ENCODE peak calls at places on chromosomes 13 and 19, in nine cellular contexts. Q is IMR-90, C is uterus, A is stomach, Z is tibial nerve, I is body of pancreas, L is Peyer's patch, U is transverse colon, X is upper lobe of left lung. H is an unnamed sample.

GRCh38 chr13:50389726-50390125 is 374.5 kb downstream of the KCNRG start:
- DNase-seq in Q (no peak), C (no peak), A (no peak), Z (no peak), I (no peak), L (no peak), U (no peak), X (no peak), H (no peak)

GRCh38 chr13:71879129-71879535 is 12.1 kb upstream of the DACH1 start:
- DNase-seq in Q (peak; percentile 27), C (no peak), A (no peak), Z (no peak), I (peak; percentile 47), L (no peak), U (no peak), X (no peak), H (no peak)

GRCh38 chr19:953501-954271 is 27.9 kb downstream of the ARID3A start:
- DNase-seq in Q (no peak), C (no peak), A (no peak), Z (no peak), I (no peak), L (no peak), U (no peak), X (no peak), H (no peak)

GRCh38 chr19:50720921-50721291 is 1.3 kb upstream of the SHANK1 start:
- DNase-seq in Q (peak; percentile 73), C (no peak), A (no peak), Z (no peak), I (no peak), L (no peak), U (no peak), X (no peak), H (no peak)

GRCh38 chr13:52001120-52001731 is 10.0 kb downstream of the ATP7B start:
- DNase-seq in Q (peak; percentile 49), C (no peak), A (no peak), Z (no peak), I (no peak), L (no peak), U (no peak), X (no peak), H (no peak)

GRCh38 chr13:113856716-113857065 is 7.2 kb downstream of the GAS6 start:
- DNase-seq in Q (peak; percentile 78), C (peak; percentile 30), A (peak; percentile 57), Z (no peak), I (peak; percentile 28), L (no peak), U (peak; percentile 55), X (peak; percentile 49), H (peak; percentile 52)

GRCh38 chr19:13025819-13026477 is 30.7 kb downstream of the NFIX start:
- DNase-seq in Q (no peak), C (no peak), A (no peak), Z (no peak), I (no peak), L (no peak), U (no peak), X (no peak), H (no peak)

GRCh38 chr19:38204096-38204495 is 19.9 kb downstream of the DPF1 start:
- DNase-seq in Q (no peak), C (no peak), A (no peak), Z (no peak), I (peak; percentile 43), L (no peak), U (no peak), X (no peak), H (no peak)

GRCh38 chr13:84192125-84192524 is 309.9 kb upstream of the SLITRK1 start:
- DNase-seq in Q (peak; percentile 76), C (no peak), A (no peak), Z (no peak), I (no peak), L (no peak), U (no peak), X (no peak), H (no peak)

GRCh38 chr13:57264965-57265364 is 98.0 kb downstream of the PRR20E start:
- DNase-seq in Q (no peak), C (no peak), A (no peak), Z (no peak), I (no peak), L (no peak), U (no peak), X (no peak), H (no peak)

GRCh38 chr19:3250675-3251074 is 26.2 kb downstream of the CELF5 start:
- DNase-seq in Q (no peak), C (no peak), A (no peak), Z (peak; percentile 14), I (peak; percentile 7), L (no peak), U (peak; percentile 21), X (no peak), H (no peak)

GRCh38 chr19:45901432-45901903 is 945 bp downstream of the MYPOP start:
- DNase-seq in Q (peak; percentile 42), C (peak; percentile 56), A (peak; percentile 44), Z (peak; percentile 24), I (peak; percentile 58), L (peak; percentile 64), U (peak; percentile 48), X (peak; percentile 88), H (peak; percentile 35)

GRCh38 chr19:34793562-34793961 is 20.5 kb upstream of the ZNF599 start:
- DNase-seq in Q (no peak), C (no peak), A (no peak), Z (no peak), I (no peak), L (no peak), U (no peak), X (no peak), H (no peak)

GRCh38 chr13:24172071-24172470 is 11.6 kb downstream of the SPATA13 start:
- DNase-seq in Q (no peak), C (no peak), A (no peak), Z (no peak), I (no peak), L (no peak), U (no peak), X (no peak), H (no peak)

GRCh38 chr13:36428083-36428482 is 4.2 kb upstream of the CCNA1 start:
- DNase-seq in Q (no peak), C (no peak), A (no peak), Z (no peak), I (no peak), L (no peak), U (no peak), X (no peak), H (no peak)

GRCh38 chr13:114200673-114201005 is 21.6 kb downstream of the CFAP97D2 start:
- DNase-seq in Q (peak; percentile 19), C (no peak), A (no peak), Z (no peak), I (no peak), L (no peak), U (no peak), X (no peak), H (peak; percentile 45)

GRCh38 chr13:44142911-44143665 is 230.5 kb upstream of the SERP2 start:
- DNase-seq in Q (peak; percentile 49), C (no peak), A (no peak), Z (no peak), I (no peak), L (no peak), U (no peak), X (no peak), H (no peak)

GRCh38 chr19:42267644-42268141 is 1.4 kb upstream of the CIC start:
- DNase-seq in Q (no peak), C (no peak), A (no peak), Z (no peak), I (no peak), L (no peak), U (peak; percentile 22), X (no peak), H (no peak)
- H3K4me3 ChIP-seq in Q (peak overlapping the region; percentile 45), C (peak overlapping the region; percentile 70), A (peak overlapping the region; percentile 47), Z (peak overlapping the region; percentile 85), I (no peak overlapping the region), L (peak overlapping the region; percentile 73), U (peak overlapping the region; percentile 26), X (peak overlapping the region; percentile 55), H (peak overlapping the region; percentile 4)

GRCh38 chr19:2111425-2111824 is 14.7 kb downstream of the IZUMO4 start:
- DNase-seq in Q (no peak), C (no peak), A (no peak), Z (no peak), I (no peak), L (no peak), U (no peak), X (peak; percentile 78), H (no peak)
- TF ChIP-seq POLR2A in Q (no peak), C (no peak), A (no peak), Z (no peak), I (no peak), L (no peak), U (no peak), X (no peak), H (no peak)

GRCh38 chr19:5025027-5025426 is 56.1 kb downstream of the KDM4B start:
- DNase-seq in Q (no peak), C (no peak), A (no peak), Z (no peak), I (no peak), L (no peak), U (no peak), X (no peak), H (no peak)

GRCh38 chr19:5020368-5020767 is 51.5 kb downstream of the KDM4B start:
- DNase-seq in Q (no peak), C (no peak), A (no peak), Z (no peak), I (no peak), L (no peak), U (no peak), X (no peak), H (no peak)

GRCh38 chr19:5023128-5023571 is 54.2 kb downstream of the KDM4B start:
- DNase-seq in Q (no peak), C (peak; percentile 33), A (no peak), Z (no peak), I (no peak), L (no peak), U (no peak), X (peak; percentile 72), H (peak; percentile 96)

GRCh38 chr19:5024282-5024681 is 55.4 kb downstream of the KDM4B start:
- DNase-seq in Q (no peak), C (peak; percentile 49), A (no peak), Z (no peak), I (no peak), L (no peak), U (no peak), X (no peak), H (no peak)

GRCh38 chr19:5022066-5022860 is 53.4 kb downstream of the KDM4B start:
- DNase-seq in Q (no peak), C (no peak), A (no peak), Z (no peak), I (no peak), L (no peak), U (no peak), X (peak; percentile 48), H (peak; percentile 59)
- H3K4me3 ChIP-seq in Q (no peak overlapping the region), C (no peak overlapping the region), A (no peak overlapping the region), Z (no peak overlapping the region), I (no peak overlapping the region), L (no peak overlapping the region), U (no peak overlapping the region), X (no peak overlapping the region), H (no peak overlapping the region)

DNA sequence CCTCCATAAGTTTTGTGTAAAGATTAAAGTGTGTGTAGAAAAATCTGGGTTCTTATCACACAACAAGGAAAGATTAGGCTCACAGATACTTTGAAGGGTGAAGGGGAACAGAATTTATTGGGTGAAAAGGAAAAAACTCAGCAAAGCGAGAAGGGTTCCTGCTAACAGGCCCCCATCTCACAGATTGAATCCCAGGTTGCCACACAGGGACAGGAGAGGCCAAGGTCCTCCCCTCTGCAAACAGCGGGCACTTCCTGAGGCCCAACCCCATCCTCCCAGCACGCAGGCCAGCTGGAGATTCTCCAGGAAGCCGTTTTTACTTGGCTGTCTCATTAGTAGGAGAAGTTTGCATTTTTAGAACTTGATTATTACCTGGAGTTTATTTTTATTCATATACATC is 15.2 kb upstream of the ERCC5 start:
- DNase-seq in Q (no peak), C (no peak), A (peak; percentile 41), Z (no peak), I (peak; percentile 24), L (peak; percentile 58), U (peak; percentile 67), X (no peak), H (no peak)
- TF ChIP-seq POLR2A in Q (no peak), C (no peak), A (no peak), Z (no peak), I (no peak), L (no peak), U (no peak), X (no peak), H (no peak)

H was measured in thyroid gland.